ENCODE peak calls at places on chromosome 7, in four cellular contexts. I, W, J and B are unnamed samples.

GRCh38 chr7:121366852-121367431 is 29.2 kb downstream of the FAM3C start:
- DNase-seq in J (no peak), I (peak; percentile 47), W (no peak), B (no peak)

GRCh38 chr7:155971180-155971770 is 159.0 kb upstream of the SHH start:
- DNase-seq in I (no peak), W (no peak), J (peak; percentile 12), B (no peak)

GRCh38 chr7:22586101-22586805 is 86.3 kb upstream of the STEAP1B start:
- DNase-seq in W (no peak), I (no peak), J (no peak), B (no peak)

GRCh38 chr7:90453259-90453891 is 16.1 kb upstream of the PTTG1IP2 start:
- DNase-seq in J (no peak), W (no peak), I (no peak), B (no peak)

GRCh38 chr7:103989200-103989784 is at the start of gene RELN:
- DNase-seq in J (peak; percentile 48), W (no peak), I (no peak), B (no peak)

GRCh38 chr7:45082831-45083331 is 5.9 kb downstream of the NACAD start:
- DNase-seq in W (no peak), I (no peak), J (no peak), B (no peak)

GRCh38 chr7:1567893-1568292 is 1.9 kb downstream of the PSMG3 start:
- DNase-seq in I (no peak), W (no peak), J (no peak), B (no peak)

GRCh38 chr7:102220929-102221850 is 65.5 kb upstream of the SH2B2 start:
- DNase-seq in I (no peak), J (no peak), W (no peak), B (no peak)

GRCh38 chr7:4244041-4244440 is 438.1 kb upstream of the FOXK1 start:
- DNase-seq in I (no peak), W (no peak), J (no peak), B (no peak)

GRCh38 chr7:42950417-42950816 is 18.2 kb downstream of the MRPL32 start:
- DNase-seq in W (no peak), J (no peak), I (no peak), B (no peak)

GRCh38 chr7:70614237-70614984 is 517.5 kb upstream of the GALNT17 start:
- DNase-seq in W (no peak), I (no peak), J (no peak), B (no peak)

GRCh38 chr7:140403878-140404564 is at the start of gene RAB19:
- DNase-seq in I (peak; percentile 69), J (peak; percentile 91), W (no peak), B (peak; percentile 69)

GRCh38 chr7:133365892-133366291 is 113.0 kb downstream of the EXOC4 start:
- DNase-seq in J (no peak), I (no peak), W (no peak), B (no peak)

GRCh38 chr7:157726764-157727163 is 390.0 kb downstream of the DNAJB6 start:
- DNase-seq in J (no peak), W (no peak), I (no peak), B (no peak)

GRCh38 chr7:102991540-102992214 is 78.9 kb downstream of the LRRC17 start:
- DNase-seq in I (no peak), W (no peak), J (no peak), B (no peak)

GRCh38 chr7:41698726-41699125 is 4.2 kb downstream of the INHBA start:
- DNase-seq in J (no peak), I (no peak), W (no peak), B (no peak)

GRCh38 chr7:132187391-132187790 is 388.9 kb downstream of the PLXNA4 start:
- DNase-seq in J (no peak), I (no peak), W (no peak), B (no peak)